ENCODE peak calls at places on chromosome 11, in nine cellular contexts. Y, E, T, F, G, D, A, J and C are unnamed samples.

GRCh38 chr11:43986327-43986726 is 43.9 kb downstream of the C11orf96 start:
- DNase-seq in Y (no peak), E (no peak), T (no peak), F (no peak), G (no peak), D (no peak), A (peak), J (no peak), C (no peak)

GRCh38 chr11:73335204-73335923 is 27.3 kb downstream of the ARHGEF17 start:
- DNase-seq in Y (peak), E (peak), T (peak), F (peak), G (peak), D (peak), A (peak), J (peak), C (peak)

GRCh38 chr11:59898046-59898445 is 19.5 kb downstream of the OOSP3 start:
- DNase-seq in Y (no peak), E (no peak), T (no peak), F (no peak), G (no peak), D (no peak), A (no peak), J (no peak), C (no peak)

GRCh38 chr11:117842131-117842941 is 17.8 kb upstream of the FXYD2 start:
- DNase-seq in Y (no peak), E (no peak), T (no peak), F (no peak), G (peak), D (peak), A (peak), J (no peak), C (peak)

GRCh38 chr11:72675221-72675620 is 999 bp upstream of the PDE2A start:
- DNase-seq in Y (no peak), E (no peak), T (no peak), F (no peak), G (no peak), D (no peak), A (no peak), J (no peak), C (no peak)

GRCh38 chr11:35886759-35887158 is 57.1 kb upstream of the LDLRAD3 start:
- DNase-seq in Y (no peak), E (no peak), T (no peak), F (no peak), G (no peak), D (no peak), A (no peak), J (no peak), C (no peak)

GRCh38 chr11:27740362-27741024 is 40.2 kb upstream of the BDNF start:
- DNase-seq in Y (no peak), E (no peak), T (no peak), F (no peak), G (no peak), D (no peak), A (no peak), J (no peak), C (no peak)

GRCh38 chr11:2305862-2306823 is 4.3 kb downstream of the TSPAN32 start:
- DNase-seq in Y (no peak), E (no peak), T (no peak), F (no peak), G (peak), D (peak), A (peak), J (no peak), C (no peak)

GRCh38 chr11:35529971-35530495 is 4.6 kb upstream of the PAMR1 start:
- DNase-seq in Y (peak), E (peak), T (no peak), F (peak), G (no peak), D (peak), A (peak), J (no peak), C (no peak)

GRCh38 chr11:102591160-102591718 is 33.9 kb downstream of the MMP20 start:
- DNase-seq in Y (no peak), E (no peak), T (no peak), F (no peak), G (no peak), D (no peak), A (no peak), J (no peak), C (no peak)

GRCh38 chr11:94398101-94398500 is 3.1 kb downstream of the GPR83 start:
- DNase-seq in Y (no peak), E (no peak), T (no peak), F (no peak), G (no peak), D (no peak), A (no peak), J (no peak), C (no peak)

GRCh38 chr11:17395978-17396377 is 7.5 kb upstream of the KCNJ11 start:
- DNase-seq in Y (no peak), E (no peak), T (no peak), F (no peak), G (no peak), D (no peak), A (no peak), J (no peak), C (no peak)

GRCh38 chr11:119377112-119377901 is 4.2 kb downstream of the USP2 start:
- DNase-seq in Y (no peak), E (no peak), T (no peak), F (no peak), G (no peak), D (no peak), A (no peak), J (no peak), C (no peak)

DNA sequence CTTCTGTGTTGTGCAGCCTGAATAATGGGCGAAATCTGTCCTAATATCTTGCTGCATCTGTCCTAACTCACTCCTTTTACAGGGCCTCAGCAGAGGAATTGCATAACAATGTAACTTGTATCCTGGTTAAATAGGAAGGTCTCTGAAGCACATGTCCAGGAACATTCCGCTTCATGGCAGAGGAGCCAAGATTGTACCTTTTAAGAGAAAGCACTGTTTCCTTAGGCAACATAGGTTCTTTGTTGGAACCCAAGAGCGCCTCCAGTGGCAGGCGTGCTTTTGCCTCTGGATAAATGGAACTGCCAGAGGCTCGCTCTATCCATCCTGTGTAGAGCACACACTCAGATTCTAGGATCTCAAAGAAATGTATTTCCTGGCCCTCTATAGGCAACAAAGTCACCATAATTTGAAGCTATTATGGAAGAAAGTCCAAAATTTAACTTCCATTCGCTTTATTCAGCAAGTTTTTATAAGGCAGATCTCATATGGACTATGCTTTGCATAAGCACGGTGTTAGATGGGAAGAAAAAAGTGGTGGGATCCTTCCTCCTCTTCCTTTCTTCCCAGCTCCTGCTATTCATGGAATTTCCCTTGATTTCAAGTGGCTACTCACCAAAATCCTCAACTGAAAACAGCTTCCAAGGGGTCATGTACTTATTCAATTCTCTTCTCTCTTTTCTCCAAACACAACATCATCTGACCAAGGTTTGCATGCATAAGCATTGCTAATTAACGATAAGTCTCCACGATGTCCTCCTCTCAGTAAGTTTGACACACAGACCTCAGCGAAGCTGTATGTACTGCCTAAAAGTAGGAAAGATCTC is at the start of gene BLID:
- DNase-seq in Y (no peak), E (peak), T (peak), F (no peak), G (no peak), D (peak), A (peak), J (peak), C (no peak)
- TF ChIP-seq CTCF in Y (peak), E (peak), T (peak), F (peak), G (peak), D (peak), A (peak), J (peak), C (no peak)

DNA sequence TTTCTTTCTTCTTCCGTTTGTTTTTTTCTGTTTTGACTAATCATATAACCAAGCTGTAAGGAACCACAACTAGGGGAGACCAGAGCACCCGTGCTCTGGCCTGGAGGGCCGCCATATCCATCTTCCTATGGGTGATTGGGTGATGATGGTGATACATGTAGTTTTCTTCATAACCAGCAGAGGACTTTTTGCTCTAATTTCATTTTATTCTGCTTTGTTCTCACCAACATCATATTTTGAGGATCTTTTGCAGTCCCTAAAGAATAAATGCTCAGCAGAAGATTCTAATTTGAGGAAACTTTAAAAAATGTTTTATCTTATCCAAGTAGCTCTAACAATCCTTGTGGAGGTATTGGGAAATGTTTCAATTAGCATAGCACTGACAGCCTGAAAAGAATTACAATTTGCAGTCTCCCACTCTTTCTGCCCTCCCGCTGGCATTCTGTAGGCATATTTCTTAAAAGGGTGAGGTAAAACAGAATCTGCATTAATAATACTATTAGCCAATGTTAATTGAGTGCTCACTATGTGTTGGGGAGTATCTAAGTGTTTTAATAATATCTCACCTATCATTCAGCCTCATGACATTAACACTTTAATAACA is 544.0 kb downstream of the NTM start:
- DNase-seq in Y (no peak), E (no peak), T (no peak), F (no peak), G (no peak), D (no peak), A (no peak), J (no peak), C (no peak)
- TF ChIP-seq CTCF in Y (peak), E (peak), T (no peak), F (no peak), G (no peak), D (peak), A (no peak), J (peak), C (no peak)

GRCh38 chr11:71329165-71329510 is 76.8 kb upstream of the SHANK2 start:
- DNase-seq in Y (no peak), E (no peak), T (no peak), F (no peak), G (no peak), D (no peak), A (no peak), J (no peak), C (no peak)

GRCh38 chr11:71329731-71330130 is 77.4 kb upstream of the SHANK2 start:
- DNase-seq in Y (no peak), E (no peak), T (no peak), F (no peak), G (no peak), D (no peak), A (no peak), J (no peak), C (no peak)

GRCh38 chr11:71326328-71326940 is 74.1 kb upstream of the SHANK2 start:
- DNase-seq in Y (no peak), E (no peak), T (no peak), F (no peak), G (no peak), D (no peak), A (no peak), J (no peak), C (no peak)

GRCh38 chr11:71325418-71326327 is 73.3 kb upstream of the SHANK2 start:
- DNase-seq in Y (no peak), E (no peak), T (no peak), F (no peak), G (no peak), D (no peak), A (no peak), J (no peak), C (no peak)

DNA sequence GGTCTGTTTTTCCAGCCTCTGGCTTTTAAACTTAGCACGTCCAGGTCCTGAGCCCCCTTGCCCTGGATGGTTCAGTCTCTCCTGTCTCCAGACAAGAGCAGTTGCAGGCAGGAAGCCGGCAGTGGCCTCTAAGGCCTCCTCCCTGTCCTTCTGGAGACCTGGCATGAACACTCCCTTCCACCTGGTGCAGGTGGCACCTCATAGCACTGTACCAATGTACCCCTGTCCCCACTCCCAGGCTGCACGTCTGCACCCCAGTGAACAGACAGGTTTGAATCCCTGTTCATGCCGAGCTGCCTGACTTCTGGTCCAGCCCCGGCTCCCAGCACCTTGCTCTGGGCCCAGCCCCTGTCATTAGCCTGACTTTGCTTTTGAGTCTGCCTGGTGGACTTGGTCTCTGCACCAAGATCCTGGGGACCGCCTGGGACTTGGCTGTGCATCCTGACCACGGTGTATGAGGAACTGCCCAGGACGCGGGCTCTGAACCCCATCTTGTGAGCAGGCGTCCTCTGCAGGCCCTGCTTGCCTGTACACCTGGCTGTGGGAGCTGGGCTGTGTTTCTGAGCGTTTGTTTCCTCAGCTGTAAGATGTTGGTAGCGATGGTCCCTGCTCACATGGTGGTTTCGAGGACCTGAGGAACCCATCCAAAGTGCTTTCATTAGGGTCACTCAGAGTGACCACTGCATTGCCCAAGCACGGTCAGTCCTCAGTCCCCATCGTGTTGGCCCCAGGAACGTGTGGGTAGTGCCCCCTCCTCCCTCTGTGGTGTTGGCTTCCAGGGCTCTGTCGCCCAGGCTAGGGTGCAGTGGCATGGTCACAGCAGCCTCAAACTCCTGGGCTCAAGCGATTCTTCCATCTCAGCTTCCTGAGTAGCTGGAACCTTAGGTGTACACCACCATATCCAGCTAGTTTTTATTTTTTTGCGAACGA is 75.0 kb upstream of the SHANK2 start:
- DNase-seq in Y (no peak), E (no peak), T (no peak), F (no peak), G (no peak), D (no peak), A (no peak), J (no peak), C (no peak)
- TF ChIP-seq CTCF in Y (no peak), E (no peak), T (no peak), F (no peak), G (no peak), D (no peak), A (no peak), J (no peak), C (no peak)

GRCh38 chr11:20672575-20672974 is 3.2 kb downstream of the NELL1 start:
- DNase-seq in Y (no peak), E (no peak), T (no peak), F (no peak), G (no peak), D (no peak), A (no peak), J (no peak), C (no peak)
- TF ChIP-seq CTCF in Y (peak), E (peak), T (peak), F (no peak), G (peak), D (no peak), A (no peak), J (peak), C (no peak)

DNA sequence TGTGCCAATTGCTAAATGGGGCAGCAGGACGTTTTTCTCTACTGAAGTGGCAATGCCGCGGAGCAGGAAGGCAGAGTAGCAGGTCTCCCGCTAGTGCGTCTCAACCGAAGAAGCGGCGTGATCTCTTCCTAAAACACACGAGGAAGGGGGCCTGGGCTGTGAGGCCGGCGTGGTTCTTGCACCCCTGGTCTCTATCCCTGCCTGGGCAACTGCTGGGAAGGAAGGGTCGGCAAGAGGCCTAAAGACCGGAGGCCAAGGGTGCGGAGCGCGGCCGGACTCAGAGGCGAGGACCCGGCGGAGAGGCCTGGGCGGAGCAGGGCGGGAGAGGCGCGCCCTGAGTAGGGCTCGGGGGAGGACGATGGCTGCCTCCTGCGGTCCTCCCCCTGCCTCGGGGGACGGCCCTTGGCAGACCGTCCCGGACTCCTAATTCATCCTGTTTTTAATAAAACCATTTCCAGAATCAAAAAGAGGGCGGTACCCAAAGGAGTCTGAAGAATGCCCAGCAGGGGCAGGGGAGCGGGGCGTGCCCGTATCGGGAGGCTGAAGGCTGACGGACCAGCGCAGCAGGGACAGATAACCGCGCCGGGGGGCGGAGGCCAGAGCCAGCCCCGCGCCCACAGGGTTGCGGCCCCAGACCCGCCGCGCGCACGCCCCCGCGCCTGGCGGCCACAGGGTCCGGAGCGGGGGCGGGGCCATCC is 559 bp upstream of the APLP2 start:
- DNase-seq in Y (peak), E (peak), T (peak), F (peak), G (peak), D (peak), A (peak), J (no peak), C (no peak)
- TF ChIP-seq CTCF in Y (peak), E (peak), T (no peak), F (no peak), G (peak), D (peak), A (peak), J (no peak), C (no peak)

DNA sequence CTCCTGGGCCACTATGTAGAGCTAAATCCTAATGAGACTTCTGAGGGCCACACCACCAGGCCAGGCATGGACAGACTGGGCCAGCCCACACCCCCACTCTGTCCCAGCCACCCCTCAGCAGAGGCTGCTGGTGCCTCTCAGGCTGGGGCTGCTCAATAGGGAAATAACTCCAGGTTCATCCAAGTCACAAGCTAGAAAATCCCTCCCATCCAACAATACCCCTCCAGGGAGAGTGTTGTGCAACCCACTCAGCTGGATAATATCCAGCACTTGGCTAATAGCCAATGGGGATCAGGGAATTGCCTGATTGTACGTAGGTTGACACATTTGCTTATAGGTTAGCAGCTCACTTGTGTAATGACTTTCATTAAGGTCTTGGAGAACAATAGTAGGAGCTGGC is 64.1 kb upstream of the WNT11 start:
- DNase-seq in Y (no peak), E (no peak), T (no peak), F (no peak), G (no peak), D (peak), A (no peak), J (no peak), C (no peak)
- TF ChIP-seq CTCF in Y (no peak), E (no peak), T (no peak), F (no peak), G (no peak), D (no peak), A (no peak), J (no peak), C (no peak)

DNA sequence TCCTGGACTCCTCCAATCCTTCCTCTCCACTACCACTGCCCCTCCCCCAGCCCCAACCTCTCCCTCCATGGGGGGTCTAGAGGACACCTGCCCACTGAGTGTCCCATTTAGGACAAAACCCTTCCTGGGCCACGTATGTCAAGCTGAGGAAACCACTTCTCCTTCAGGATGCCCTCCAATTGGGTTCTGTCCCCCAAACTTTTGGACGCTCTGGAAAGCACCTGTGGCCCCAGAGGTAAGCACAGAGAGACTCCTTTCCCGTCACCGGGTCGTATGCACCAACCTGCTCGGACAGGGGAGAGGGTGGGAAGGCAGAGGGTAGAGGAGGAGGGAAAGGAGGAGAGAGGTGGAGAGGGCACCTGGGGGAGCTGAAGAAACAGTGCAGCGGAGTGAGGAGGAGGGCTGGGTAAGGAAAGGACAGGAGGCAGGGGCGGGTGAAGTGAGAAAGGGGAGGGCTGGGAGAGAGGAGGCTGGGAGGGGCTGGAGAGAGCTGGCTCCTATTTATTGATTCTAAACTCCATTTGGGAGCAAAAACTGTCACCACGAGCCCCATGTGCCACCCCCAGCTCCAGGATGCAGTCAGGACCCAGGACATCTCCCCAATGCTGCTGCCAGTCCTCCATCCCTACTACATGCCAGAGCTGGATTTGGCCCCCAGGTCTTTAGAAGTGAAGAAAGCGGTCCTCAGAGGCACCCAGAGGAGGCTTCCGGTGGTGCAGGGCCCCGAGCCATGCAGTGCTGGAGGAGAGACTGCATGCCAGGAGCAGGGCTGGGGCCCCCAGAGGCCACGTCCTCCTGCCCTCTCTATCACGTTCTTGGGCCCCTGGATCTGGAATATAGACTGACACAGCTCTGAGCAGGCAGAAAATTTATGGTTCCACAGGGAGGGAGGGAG is 53.6 kb downstream of the SLC22A12 start:
- DNase-seq in Y (no peak), E (no peak), T (peak), F (no peak), G (no peak), D (no peak), A (no peak), J (no peak), C (no peak)
- TF ChIP-seq CTCF in Y (no peak), E (peak), T (no peak), F (no peak), G (no peak), D (peak), A (peak), J (peak), C (no peak)